ENCODE peak calls at places on chromosome 19, in five cellular contexts. I, C, V, P and H are unnamed samples.

GRCh38 chr19:39212377-39212742 is 8.3 kb upstream of the SYCN start:
- DNase-seq in C (no peak), I (no peak), V (no peak), P (peak; percentile 56), H (peak; percentile 5)

GRCh38 chr19:17001603-17002183 is 24.9 kb downstream of the CPAMD8 start:
- DNase-seq in I (no peak), C (no peak), V (no peak), P (no peak), H (no peak)

GRCh38 chr19:50414850-50415660 is 3.7 kb upstream of the SPIB start:
- DNase-seq in V (no peak), P (peak; percentile 89), I (no peak), C (peak; percentile 79), H (no peak)

GRCh38 chr19:32166238-32166637 is 179.2 kb upstream of the ZNF507 start:
- DNase-seq in C (peak; percentile 18), P (no peak), V (no peak), I (peak; percentile 1), H (no peak)

GRCh38 chr19:47377801-47378200 is 28.7 kb downstream of the DHX34 start:
- DNase-seq in C (no peak), V (peak; percentile 53), I (no peak), P (no peak), H (no peak)

GRCh38 chr19:58351558-58351878 is 1.8 kb downstream of the A1BG start:
- DNase-seq in I (no peak), P (no peak), C (no peak), V (no peak), H (no peak)

GRCh38 chr19:48616491-48617056 is 1.7 kb upstream of the FAM83E start:
- DNase-seq in I (no peak), V (no peak), P (no peak), C (no peak), H (no peak)

GRCh38 chr19:1302534-1303239 is 17.0 kb downstream of the EFNA2 start:
- DNase-seq in C (no peak), P (no peak), I (no peak), V (no peak), H (no peak)

GRCh38 chr19:47405854-47406417 is 13.4 kb downstream of the MEIS3 start:
- DNase-seq in I (no peak), V (no peak), P (no peak), C (no peak), H (no peak)

GRCh38 chr19:5799247-5800241 is 5.3 kb upstream of the NRTN start:
- DNase-seq in I (peak; percentile 14), P (no peak), C (no peak), V (peak; percentile 66), H (no peak)

GRCh38 chr19:4817467-4818277 is 13.8 kb downstream of the TICAM1 start:
- DNase-seq in I (no peak), P (no peak), C (no peak), V (no peak), H (no peak)